ENCODE peak calls at places on chromosomes 1 and 21, in four cellular contexts. One of them, this sample, is unnamed.

GRCh38 chr1:183585038-183585437 is 5.2 kb downstream of the NCF2 start:
- DNase-seq in A549: peak
- DNase-seq in GM12878: no peak
- DNase-seq in K562: no peak
- DNase-seq in this sample: no peak

GRCh38 chr1:197356723-197357533 is 88.9 kb downstream of the CRB1 start:
- DNase-seq in A549: peak
- DNase-seq in GM12878: no peak
- DNase-seq in K562: peak
- DNase-seq in this sample: peak

GRCh38 chr1:75373542-75374159 is 237.3 kb downstream of the SLC44A5 start:
- DNase-seq in A549: no peak
- DNase-seq in GM12878: no peak
- DNase-seq in K562: no peak
- DNase-seq in this sample: no peak

GRCh38 chr1:68799096-68799495 is 302.2 kb upstream of the DEPDC1 start:
- DNase-seq in A549: no peak
- DNase-seq in GM12878: no peak
- DNase-seq in K562: no peak
- DNase-seq in this sample: no peak

GRCh38 chr1:18932879-18933278 is 23.6 kb downstream of the IFFO2 start:
- DNase-seq in A549: no peak
- DNase-seq in GM12878: no peak
- DNase-seq in K562: no peak
- DNase-seq in this sample: no peak

GRCh38 chr1:229148041-229148671 is 122.8 kb upstream of the RAB4A start:
- DNase-seq in A549: no peak
- DNase-seq in GM12878: no peak
- DNase-seq in K562: peak
- DNase-seq in this sample: no peak

GRCh38 chr1:109113787-109114568 is at the start of gene ELAPOR1:
- DNase-seq in A549: no peak
- DNase-seq in GM12878: no peak
- DNase-seq in K562: no peak
- DNase-seq in this sample: peak

GRCh38 chr1:202844935-202845334 is 34.2 kb downstream of the PCAT6 start:
- DNase-seq in A549: no peak
- DNase-seq in GM12878: no peak
- DNase-seq in K562: no peak
- DNase-seq in this sample: peak

GRCh38 chr21:33402011-33402979 is 918 bp upstream of the IFNGR2 start:
- DNase-seq in A549: no peak
- DNase-seq in GM12878: no peak
- DNase-seq in K562: peak
- DNase-seq in this sample: peak

GRCh38 chr1:119220980-119221379 is 80.5 kb upstream of the WARS2 start:
- DNase-seq in A549: no peak
- DNase-seq in GM12878: no peak
- DNase-seq in K562: no peak
- DNase-seq in this sample: peak

GRCh38 chr1:12049625-12050024 is 13.5 kb upstream of the TNFRSF8 start:
- DNase-seq in A549: no peak
- DNase-seq in GM12878: no peak
- DNase-seq in K562: no peak
- DNase-seq in this sample: no peak

GRCh38 chr1:184954232-184954995 is 19.9 kb downstream of the NIBAN1 start:
- DNase-seq in A549: no peak
- DNase-seq in GM12878: no peak
- DNase-seq in K562: no peak
- DNase-seq in this sample: no peak

GRCh38 chr1:232943679-232944252 is 6.6 kb upstream of the NTPCR start:
- DNase-seq in A549: no peak
- DNase-seq in GM12878: no peak
- DNase-seq in K562: no peak
- DNase-seq in this sample: no peak

GRCh38 chr1:109668123-109668800 is 405 bp downstream of the GSTM2 start:
- DNase-seq in A549: no peak
- DNase-seq in GM12878: no peak
- DNase-seq in K562: peak
- DNase-seq in this sample: peak

GRCh38 chr1:116740726-116741125 is 13.5 kb upstream of the CD2 start:
- DNase-seq in A549: no peak
- DNase-seq in GM12878: no peak
- DNase-seq in K562: no peak
- DNase-seq in this sample: no peak

GRCh38 chr1:62382581-62382980 is 54.3 kb upstream of the USP1 start:
- DNase-seq in A549: no peak
- DNase-seq in GM12878: no peak
- DNase-seq in K562: no peak
- DNase-seq in this sample: no peak

GRCh38 chr1:13661539-13661938 is 38.4 kb upstream of the PRDM2 start:
- DNase-seq in A549: no peak
- DNase-seq in GM12878: no peak
- DNase-seq in K562: no peak
- DNase-seq in this sample: no peak

GRCh38 chr1:101216623-101217022 is 20.2 kb upstream of the S1PR1 start:
- DNase-seq in A549: no peak
- DNase-seq in GM12878: no peak
- DNase-seq in K562: no peak
- DNase-seq in this sample: no peak

GRCh38 chr1:208496467-208497371 is 252.5 kb upstream of the PLXNA2 start:
- DNase-seq in A549: no peak
- DNase-seq in GM12878: no peak
- DNase-seq in K562: no peak
- DNase-seq in this sample: no peak

GRCh38 chr1:170309389-170310013 is 163.7 kb downstream of the NTMT2 start:
- DNase-seq in A549: no peak
- DNase-seq in GM12878: no peak
- DNase-seq in K562: no peak
- DNase-seq in this sample: peak

GRCh38 chr1:33762099-33762830 is 101.6 kb upstream of the HMGB4 start:
- DNase-seq in A549: no peak
- DNase-seq in GM12878: no peak
- DNase-seq in K562: no peak
- DNase-seq in this sample: peak

GRCh38 chr21:32412162-32412997 is at the start of gene EVA1C:
- DNase-seq in A549: peak
- DNase-seq in GM12878: no peak
- DNase-seq in K562: no peak
- DNase-seq in this sample: peak

GRCh38 chr21:26835027-26835713 is 10.0 kb downstream of the ADAMTS1 start:
- DNase-seq in A549: no peak
- DNase-seq in GM12878: no peak
- DNase-seq in K562: no peak
- DNase-seq in this sample: peak

GRCh38 chr1:15063783-15064182 is 89.8 kb upstream of the TMEM51 start:
- DNase-seq in A549: no peak
- DNase-seq in GM12878: no peak
- DNase-seq in K562: no peak
- DNase-seq in this sample: no peak

GRCh38 chr1:201311356-201312011 is 28.2 kb downstream of the PKP1 start:
- DNase-seq in A549: no peak
- DNase-seq in GM12878: peak
- DNase-seq in K562: no peak
- DNase-seq in this sample: no peak

GRCh38 chr1:1040004-1040991 is 20.4 kb downstream of the AGRN start:
- DNase-seq in A549: peak
- DNase-seq in GM12878: no peak
- DNase-seq in K562: peak
- DNase-seq in this sample: peak

GRCh38 chr1:108685524-108685923 is 6.6 kb upstream of the PRPF38B start:
- DNase-seq in A549: no peak
- DNase-seq in GM12878: no peak
- DNase-seq in K562: no peak
- DNase-seq in this sample: no peak

GRCh38 chr1:205532996-205533728 is 28.7 kb downstream of the CDK18 start:
- DNase-seq in A549: no peak
- DNase-seq in GM12878: no peak
- DNase-seq in K562: no peak
- DNase-seq in this sample: no peak

GRCh38 chr1:224874775-224875174 is 54.7 kb upstream of the DNAH14 start:
- DNase-seq in A549: no peak
- DNase-seq in GM12878: no peak
- DNase-seq in K562: no peak
- DNase-seq in this sample: no peak

GRCh38 chr21:42868196-42868595 is 11.1 kb downstream of the WDR4 start:
- DNase-seq in A549: no peak
- DNase-seq in GM12878: no peak
- DNase-seq in K562: no peak
- DNase-seq in this sample: no peak

GRCh38 chr1:169305356-169305755 is 62.2 kb downstream of the NME7 start:
- DNase-seq in A549: no peak
- DNase-seq in GM12878: no peak
- DNase-seq in K562: no peak
- DNase-seq in this sample: no peak

GRCh38 chr21:24290151-24290833 is 1317.0 kb downstream of the MRPL39 start:
- DNase-seq in A549: no peak
- DNase-seq in GM12878: no peak
- DNase-seq in K562: no peak
- DNase-seq in this sample: no peak

GRCh38 chr21:42125571-42126544 is 54.7 kb downstream of the UMODL1 start:
- DNase-seq in A549: peak
- DNase-seq in GM12878: no peak
- DNase-seq in K562: peak
- DNase-seq in this sample: peak

GRCh38 chr1:23116216-23116836 is 52.3 kb downstream of the LUZP1 start:
- DNase-seq in A549: no peak
- DNase-seq in GM12878: no peak
- DNase-seq in K562: no peak
- DNase-seq in this sample: no peak
- TF ChIP-seq POLR2A in A549: no peak
- TF ChIP-seq POLR2A in GM12878: no peak
- TF ChIP-seq POLR2A in K562: no peak
- TF ChIP-seq POLR2A in this sample: no peak

GRCh38 chr1:226404904-226405222 is 3.0 kb downstream of the PARP1 start:
- DNase-seq in A549: no peak
- DNase-seq in GM12878: no peak
- DNase-seq in K562: no peak
- DNase-seq in this sample: no peak
- TF ChIP-seq ELK1 in A549: no peak
- TF ChIP-seq ELK1 in GM12878: no peak
- TF ChIP-seq ELK1 in K562: no peak
- TF ChIP-seq ELK1 in this sample: no peak

DNA sequence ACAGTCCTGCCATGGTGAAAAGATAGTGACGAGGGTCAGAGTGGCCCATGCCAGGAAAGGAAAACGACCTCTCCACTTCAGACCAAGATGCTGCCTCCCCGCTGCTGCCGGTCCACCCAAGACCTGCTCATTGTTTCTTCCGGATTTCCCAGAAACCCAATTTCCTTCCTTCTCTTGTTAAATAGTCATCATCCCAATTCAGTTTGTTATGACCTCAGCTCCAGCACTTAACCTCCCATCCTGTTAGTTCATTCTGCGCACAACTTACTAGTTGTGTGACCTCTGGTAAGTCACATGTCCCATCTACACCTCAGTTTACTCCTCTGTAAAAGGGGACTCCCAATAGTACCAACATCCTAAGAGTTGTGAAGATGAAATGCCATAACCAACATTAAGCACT is 29.9 kb upstream of the PPP1R15B start:
- DNase-seq in A549: no peak
- DNase-seq in GM12878: no peak
- DNase-seq in K562: no peak
- DNase-seq in this sample: no peak
- TF ChIP-seq POLR2A in A549: no peak
- TF ChIP-seq POLR2A in GM12878: no peak
- TF ChIP-seq POLR2A in K562: no peak
- TF ChIP-seq POLR2A in this sample: no peak

DNA sequence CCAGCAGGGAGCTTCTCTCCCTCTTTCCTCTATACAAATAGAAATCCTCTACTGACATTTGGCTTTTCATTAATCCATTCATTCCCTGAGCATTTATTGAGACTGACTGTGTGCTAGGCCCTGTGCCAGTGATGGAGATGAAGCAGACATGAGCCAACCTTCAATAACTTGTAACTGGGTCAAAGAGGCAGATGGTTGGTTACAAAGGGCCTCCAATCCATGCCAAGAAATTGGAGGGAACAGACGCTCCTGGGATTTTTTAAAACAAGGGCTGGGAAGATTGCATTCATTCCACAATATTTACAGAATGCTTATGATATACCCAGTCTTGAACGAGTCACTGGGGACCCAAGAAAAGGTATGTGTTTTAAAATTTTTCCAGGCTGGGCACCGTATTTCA is 6.2 kb downstream of the HPCAL4 start:
- DNase-seq in A549: no peak
- DNase-seq in GM12878: no peak
- DNase-seq in K562: no peak
- DNase-seq in this sample: no peak
- TF ChIP-seq ELK1 in A549: no peak
- TF ChIP-seq ELK1 in GM12878: no peak
- TF ChIP-seq ELK1 in K562: no peak
- TF ChIP-seq ELK1 in this sample: no peak

GRCh38 chr1:51728611-51729155 is 111.8 kb downstream of the OSBPL9 start:
- DNase-seq in A549: no peak
- DNase-seq in GM12878: no peak
- DNase-seq in K562: no peak
- DNase-seq in this sample: peak

GRCh38 chr1:51726544-51727225 is 109.8 kb downstream of the OSBPL9 start:
- DNase-seq in A549: no peak
- DNase-seq in GM12878: peak
- DNase-seq in K562: no peak
- DNase-seq in this sample: no peak

GRCh38 chr1:51729824-51730284 is 113.0 kb downstream of the OSBPL9 start:
- DNase-seq in A549: peak
- DNase-seq in GM12878: no peak
- DNase-seq in K562: peak
- DNase-seq in this sample: peak

GRCh38 chr1:51731998-51732397 is 115.1 kb downstream of the OSBPL9 start:
- DNase-seq in A549: no peak
- DNase-seq in GM12878: no peak
- DNase-seq in K562: no peak
- DNase-seq in this sample: no peak

DNA sequence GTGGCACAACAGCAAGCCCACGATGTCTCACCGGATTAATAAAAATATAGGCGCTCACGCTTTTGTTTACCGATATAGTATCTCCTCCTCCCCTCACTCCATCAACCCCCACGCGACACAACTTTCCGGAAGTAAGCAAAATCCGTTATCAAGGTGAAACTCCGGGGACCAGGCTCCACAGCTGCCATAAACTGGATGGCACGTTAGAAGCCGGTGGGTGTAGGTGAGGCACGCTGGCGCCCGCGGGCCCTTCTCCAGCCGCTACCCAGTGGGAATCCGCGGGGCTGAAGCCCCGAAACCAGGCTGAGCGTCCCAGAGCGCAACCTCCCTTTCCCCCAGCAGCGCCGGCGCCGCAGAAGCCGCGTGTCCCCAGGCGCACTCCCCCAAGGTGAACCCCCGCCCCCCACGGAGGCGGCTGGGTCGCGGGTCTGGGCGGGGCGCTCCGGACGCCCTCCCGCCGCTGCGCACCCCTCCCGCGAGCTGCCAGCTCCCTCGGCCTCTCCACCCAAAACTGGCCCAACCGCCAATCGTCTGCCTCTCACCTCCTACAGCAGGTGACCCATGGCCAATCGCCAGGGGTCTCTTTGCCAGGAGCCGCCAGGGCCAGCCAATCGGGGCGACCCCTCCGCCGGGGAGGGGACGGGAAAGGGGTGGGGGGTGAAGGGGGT is 112.4 kb downstream of the OSBPL9 start:
- DNase-seq in A549: peak
- DNase-seq in GM12878: peak
- DNase-seq in K562: peak
- DNase-seq in this sample: peak
- TF ChIP-seq POLR2A in A549: peak
- TF ChIP-seq POLR2A in GM12878: peak
- TF ChIP-seq POLR2A in K562: peak
- TF ChIP-seq POLR2A in this sample: peak